ENCODE peak calls at places on chromosomes 12 and 14, in nine cellular contexts. One of them, this sample, is unnamed.

GRCh38 chr12:27525373-27525772 is 1.4 kb downstream of the PPFIBP1 start:
- ATAC-seq in psoas muscle: no peak
- ATAC-seq in left colon: no peak
- ATAC-seq in mucosa of descending colon: no peak
- ATAC-seq in lower lobe of right lung: no peak
- ATAC-seq in CD4-positive, alpha-beta T cell: no peak
- ATAC-seq in activated naive CD8-positive, alpha-beta T cell treated with anti-CD3 and anti-CD28 coated beads, Interleukin-2, amount 50 U/mL, for 24 hours: no peak
- ATAC-seq in DND-41: no peak
- ATAC-seq in gastroesophageal sphincter: no peak
- ATAC-seq in this sample: no peak

GRCh38 chr12:47383942-47384341 is 304.2 kb upstream of the AMIGO2 start:
- ATAC-seq in activated naive CD8-positive, alpha-beta T cell treated with anti-CD3 and anti-CD28 coated beads, Interleukin-2, amount 50 U/mL, for 24 hours: no peak
- ATAC-seq in left colon: no peak
- ATAC-seq in psoas muscle: peak; percentile 64
- ATAC-seq in mucosa of descending colon: no peak
- ATAC-seq in CD4-positive, alpha-beta T cell: no peak
- ATAC-seq in lower lobe of right lung: peak; percentile 40
- ATAC-seq in gastroesophageal sphincter: no peak
- ATAC-seq in DND-41: no peak
- ATAC-seq in this sample: no peak

GRCh38 chr12:64678248-64678647 is 68.0 kb downstream of the RASSF3 start:
- ATAC-seq in gastroesophageal sphincter: no peak
- ATAC-seq in activated naive CD8-positive, alpha-beta T cell treated with anti-CD3 and anti-CD28 coated beads, Interleukin-2, amount 50 U/mL, for 24 hours: no peak
- ATAC-seq in lower lobe of right lung: no peak
- ATAC-seq in CD4-positive, alpha-beta T cell: no peak
- ATAC-seq in psoas muscle: no peak
- ATAC-seq in DND-41: no peak
- ATAC-seq in left colon: no peak
- ATAC-seq in mucosa of descending colon: no peak
- ATAC-seq in this sample: no peak

GRCh38 chr12:52655251-52655650 is 3.2 kb upstream of the KRT2 start:
- ATAC-seq in psoas muscle: no peak
- ATAC-seq in activated naive CD8-positive, alpha-beta T cell treated with anti-CD3 and anti-CD28 coated beads, Interleukin-2, amount 50 U/mL, for 24 hours: peak; percentile 46
- ATAC-seq in DND-41: no peak
- ATAC-seq in lower lobe of right lung: peak; percentile 35
- ATAC-seq in mucosa of descending colon: no peak
- ATAC-seq in left colon: no peak
- ATAC-seq in CD4-positive, alpha-beta T cell: no peak
- ATAC-seq in gastroesophageal sphincter: no peak
- ATAC-seq in this sample: peak; percentile 37

GRCh38 chr14:38211258-38211735 is 3.6 kb downstream of the SSTR1 start:
- ATAC-seq in lower lobe of right lung: no peak
- ATAC-seq in activated naive CD8-positive, alpha-beta T cell treated with anti-CD3 and anti-CD28 coated beads, Interleukin-2, amount 50 U/mL, for 24 hours: no peak
- ATAC-seq in gastroesophageal sphincter: no peak
- ATAC-seq in CD4-positive, alpha-beta T cell: no peak
- ATAC-seq in psoas muscle: no peak
- ATAC-seq in DND-41: no peak
- ATAC-seq in left colon: no peak
- ATAC-seq in mucosa of descending colon: no peak
- ATAC-seq in this sample: no peak

GRCh38 chr14:102579696-102580551 is 12.5 kb upstream of the RCOR1 start:
- ATAC-seq in activated naive CD8-positive, alpha-beta T cell treated with anti-CD3 and anti-CD28 coated beads, Interleukin-2, amount 50 U/mL, for 24 hours: no peak
- ATAC-seq in psoas muscle: no peak
- ATAC-seq in CD4-positive, alpha-beta T cell: no peak
- ATAC-seq in gastroesophageal sphincter: peak; percentile 53
- ATAC-seq in DND-41: no peak
- ATAC-seq in left colon: no peak
- ATAC-seq in mucosa of descending colon: no peak
- ATAC-seq in lower lobe of right lung: peak; percentile 77
- ATAC-seq in this sample: peak; percentile 52

GRCh38 chr12:2267624-2268477 is 215.1 kb downstream of the CACNA1C start:
- ATAC-seq in lower lobe of right lung: no peak
- ATAC-seq in CD4-positive, alpha-beta T cell: no peak
- ATAC-seq in left colon: no peak
- ATAC-seq in DND-41: no peak
- ATAC-seq in mucosa of descending colon: no peak
- ATAC-seq in psoas muscle: no peak
- ATAC-seq in activated naive CD8-positive, alpha-beta T cell treated with anti-CD3 and anti-CD28 coated beads, Interleukin-2, amount 50 U/mL, for 24 hours: no peak
- ATAC-seq in gastroesophageal sphincter: peak; percentile 75
- ATAC-seq in this sample: no peak

GRCh38 chr12:4807813-4808212 is 87.6 kb downstream of the GALNT8 start:
- ATAC-seq in lower lobe of right lung: no peak
- ATAC-seq in left colon: no peak
- ATAC-seq in DND-41: peak; percentile 75
- ATAC-seq in activated naive CD8-positive, alpha-beta T cell treated with anti-CD3 and anti-CD28 coated beads, Interleukin-2, amount 50 U/mL, for 24 hours: no peak
- ATAC-seq in psoas muscle: no peak
- ATAC-seq in mucosa of descending colon: peak; percentile 25
- ATAC-seq in CD4-positive, alpha-beta T cell: peak; percentile 53
- ATAC-seq in gastroesophageal sphincter: no peak
- ATAC-seq in this sample: no peak

GRCh38 chr12:75996907-75997447 is 34.6 kb downstream of the PHLDA1 start:
- ATAC-seq in activated naive CD8-positive, alpha-beta T cell treated with anti-CD3 and anti-CD28 coated beads, Interleukin-2, amount 50 U/mL, for 24 hours: no peak
- ATAC-seq in psoas muscle: no peak
- ATAC-seq in gastroesophageal sphincter: no peak
- ATAC-seq in mucosa of descending colon: no peak
- ATAC-seq in DND-41: no peak
- ATAC-seq in left colon: no peak
- ATAC-seq in CD4-positive, alpha-beta T cell: no peak
- ATAC-seq in lower lobe of right lung: no peak
- ATAC-seq in this sample: no peak

GRCh38 chr12:91563011-91563410 is 380.4 kb upstream of the DCN start:
- ATAC-seq in gastroesophageal sphincter: no peak
- ATAC-seq in DND-41: no peak
- ATAC-seq in lower lobe of right lung: no peak
- ATAC-seq in left colon: no peak
- ATAC-seq in activated naive CD8-positive, alpha-beta T cell treated with anti-CD3 and anti-CD28 coated beads, Interleukin-2, amount 50 U/mL, for 24 hours: no peak
- ATAC-seq in mucosa of descending colon: no peak
- ATAC-seq in CD4-positive, alpha-beta T cell: no peak
- ATAC-seq in psoas muscle: no peak
- ATAC-seq in this sample: no peak

This sample was measured in esophagus mucosa.